ENCODE peak calls at places on chromosomes 16 and 17, in seven cellular contexts. I is astrocyte of the hippocampus; M is stimulated activated naive CD4-positive, alpha-beta T cell treated with Interleukin-2 at 50 U/mL for 16 hours; Y is progenitor cell of endocrine pancreas; L is skeletal muscle cell; B is H9; K is Right ventricle myocardium superior. W is an unnamed sample.

GRCh38 chr16:27330542-27330941 is 16.8 kb downstream of the IL4R start:
- DNase-seq in I (peak; percentile 90), M (no peak), Y (no peak), L (peak; percentile 62), B (no peak), K (peak; percentile 59), W (no peak)

GRCh38 chr17:12853921-12854320 is 64.6 kb downstream of the ARHGAP44 start:
- DNase-seq in I (no peak), M (no peak), Y (no peak), L (no peak), B (peak; percentile 39), K (no peak), W (no peak)

GRCh38 chr17:45867702-45868101 is 23.0 kb downstream of the SPPL2C start:
- DNase-seq in I (no peak), M (no peak), Y (no peak), L (no peak), B (no peak), K (no peak), W (no peak)

GRCh38 chr17:14741516-14741915 is 440.6 kb downstream of the HS3ST3B1 start:
- DNase-seq in I (no peak), M (no peak), Y (no peak), L (peak; percentile 26), B (no peak), K (no peak), W (no peak)

GRCh38 chr16:8767176-8767575 is 30.3 kb downstream of the TMEM186 start:
- DNase-seq in I (no peak), M (no peak), Y (no peak), L (no peak), B (no peak), K (no peak), W (no peak)

GRCh38 chr16:6643083-6643686 is 689.5 kb upstream of the RBFOX1 start:
- DNase-seq in I (peak; percentile 71), M (no peak), Y (peak; percentile 44), L (peak; percentile 6), B (peak; percentile 48), K (no peak), W (peak; percentile 4)

GRCh38 chr17:35079547-35079946 is 16.0 kb upstream of the RFFL start:
- DNase-seq in I (no peak), M (no peak), Y (no peak), L (peak; percentile 66), B (no peak), K (no peak), W (peak; percentile 38)

GRCh38 chr17:39213852-39214251 is 11.9 kb downstream of the STAC2 start:
- DNase-seq in I (peak; percentile 69), M (no peak), Y (no peak), L (no peak), B (no peak), K (no peak), W (no peak)

GRCh38 chr17:44324092-44324570 is 492 bp downstream of the SLC25A39 start:
- DNase-seq in I (no peak), M (no peak), Y (no peak), L (no peak), B (no peak), K (no peak), W (no peak)

GRCh38 chr16:81449241-81449640 is 4.6 kb downstream of the CMIP start:
- DNase-seq in I (no peak), M (no peak), Y (no peak), L (no peak), B (no peak), K (no peak), W (no peak)

GRCh38 chr16:28609631-28610594 is at the start of gene SULT1A1:
- DNase-seq in I (peak; percentile 41), M (no peak), Y (no peak), L (no peak), B (peak; percentile 42), K (peak; percentile 77), W (peak; percentile 46)

GRCh38 chr16:82843606-82844271 is 217.0 kb downstream of the CDH13 start:
- DNase-seq in I (no peak), M (no peak), Y (no peak), L (no peak), B (no peak), K (no peak), W (no peak)

GRCh38 chr17:34408439-34408838 is 45.4 kb upstream of the CCL1 start:
- DNase-seq in I (no peak), M (no peak), Y (no peak), L (no peak), B (no peak), K (no peak), W (no peak)

GRCh38 chr17:12987120-12987519 is 30.7 kb downstream of the ELAC2 start:
- DNase-seq in I (no peak), M (no peak), Y (no peak), L (no peak), B (peak; percentile 64), K (no peak), W (no peak)

GRCh38 chr16:66194866-66195265 is 171.6 kb upstream of the CDH5 start:
- DNase-seq in I (no peak), M (no peak), Y (no peak), L (no peak), B (no peak), K (no peak), W (no peak)

GRCh38 chr16:85686912-85687591 is 1.7 kb downstream of the GINS2 start:
- DNase-seq in I (no peak), M (no peak), Y (no peak), L (no peak), B (no peak), K (peak; percentile 26), W (no peak)

GRCh38 chr16:19520861-19521331 is 1.0 kb downstream of the GDE1 start:
- DNase-seq in I (peak; percentile 12), M (no peak), Y (no peak), L (no peak), B (no peak), K (no peak), W (no peak)

GRCh38 chr16:54446639-54447038 is 160.1 kb upstream of the IRX3 start:
- DNase-seq in I (peak; percentile 96), M (no peak), Y (no peak), L (peak; percentile 90), B (no peak), K (peak; percentile 82), W (no peak)

GRCh38 chr17:76545918-76546555 is 6.2 kb downstream of the PRCD start:
- DNase-seq in I (peak; percentile 47), M (no peak), Y (no peak), L (no peak), B (no peak), K (no peak), W (no peak)

GRCh38 chr17:30218689-30219266 is 16.7 kb downstream of the SLC6A4 start:
- DNase-seq in I (no peak), M (no peak), Y (no peak), L (no peak), B (no peak), K (no peak), W (no peak)

GRCh38 chr16:28537076-28537475 is 1.7 kb downstream of the NUPR1 start:
- DNase-seq in I (no peak), M (no peak), Y (no peak), L (no peak), B (no peak), K (no peak), W (no peak)

GRCh38 chr17:79937981-79938695 is 97.5 kb downstream of the TBC1D16 start:
- DNase-seq in I (no peak), M (no peak), Y (no peak), L (no peak), B (no peak), K (peak; percentile 44), W (no peak)

GRCh38 chr16:30476991-30477390 is 4.4 kb downstream of the ITGAL start:
- DNase-seq in I (no peak), M (no peak), Y (no peak), L (no peak), B (no peak), K (no peak), W (no peak)

GRCh38 chr17:80027043-80027435 is 8.6 kb downstream of the TBC1D16 start:
- DNase-seq in I (no peak), M (no peak), Y (no peak), L (no peak), B (no peak), K (no peak), W (no peak)

GRCh38 chr17:79519601-79520000 is 91.2 kb downstream of the RBFOX3 start:
- DNase-seq in I (no peak), M (no peak), Y (no peak), L (no peak), B (no peak), K (no peak), W (no peak)

GRCh38 chr17:43572368-43572980 is 26.3 kb upstream of the ETV4 start:
- DNase-seq in I (no peak), M (no peak), Y (no peak), L (no peak), B (no peak), K (no peak), W (no peak)

GRCh38 chr17:76246080-76247066 is 6.1 kb upstream of the RNF157 start:
- DNase-seq in I (no peak), M (peak; percentile 63), Y (no peak), L (peak; percentile 78), B (no peak), K (no peak), W (peak; percentile 73)

GRCh38 chr16:53084141-53084541 is 29.4 kb downstream of the CHD9 start:
- DNase-seq in I (no peak), M (no peak), Y (no peak), L (no peak), B (no peak), K (no peak), W (no peak)

GRCh38 chr16:84179612-84180320 is 7.1 kb downstream of the TAF1C start:
- DNase-seq in I (no peak), M (no peak), Y (no peak), L (no peak), B (no peak), K (no peak), W (no peak)

GRCh38 chr17:40293363-40293762 is 5.7 kb downstream of the CDC6 start:
- DNase-seq in I (no peak), M (no peak), Y (no peak), L (no peak), B (no peak), K (no peak), W (no peak)

GRCh38 chr17:58301504-58302150 is 20.9 kb upstream of the MPO start:
- DNase-seq in I (no peak), M (no peak), Y (no peak), L (no peak), B (no peak), K (peak; percentile 23), W (no peak)

GRCh38 chr16:89189358-89190025 is 10.8 kb downstream of the SLC22A31 start:
- DNase-seq in I (no peak), M (no peak), Y (no peak), L (no peak), B (peak; percentile 15), K (peak; percentile 6), W (no peak)

GRCh38 chr16:85401917-85402766 is 211.0 kb upstream of the GSE1 start:
- DNase-seq in I (no peak), M (no peak), Y (no peak), L (no peak), B (no peak), K (peak; percentile 22), W (no peak)

GRCh38 chr17:4617090-4617489 is 24.4 kb downstream of the ALOX15 start:
- DNase-seq in I (no peak), M (no peak), Y (no peak), L (no peak), B (no peak), K (no peak), W (no peak)

GRCh38 chr16:51243836-51244483 is 92.9 kb upstream of the SALL1 start:
- DNase-seq in I (peak; percentile 29), M (no peak), Y (no peak), L (no peak), B (no peak), K (no peak), W (peak; percentile 8)

GRCh38 chr17:38742431-38743308 is 5.5 kb downstream of the PCGF2 start:
- DNase-seq in I (peak; percentile 87), M (no peak), Y (no peak), L (peak; percentile 55), B (no peak), K (peak; percentile 50), W (no peak)

GRCh38 chr17:76000016-76000754 is 470 bp upstream of the CDK3 start:
- DNase-seq in I (peak; percentile 53), M (peak; percentile 41), Y (peak; percentile 50), L (no peak), B (peak; percentile 93), K (peak; percentile 59), W (peak; percentile 95)

GRCh38 chr17:8001976-8002645 is at the start of gene GUCY2D:
- DNase-seq in I (no peak), M (no peak), Y (no peak), L (no peak), B (peak; percentile 31), K (no peak), W (no peak)